ENCODE peak calls at places on chromosome 22, in ten cellular contexts. T is breast epithelium, G is Panc1, O is foreskin fibroblast, J is right lobe of liver, P is HFF-Myc, W is H7, M is colonic mucosa, F is BJ, R is AG10803. N is an unnamed sample.

GRCh38 chr22:48396091-48396784 is 1431.4 kb downstream of the BRD1 start:
- DNase-seq in T (no peak), F (no peak), J (no peak), O (no peak), M (no peak), W (no peak), G (no peak), P (no peak), R (no peak), N (no peak)

GRCh38 chr22:42613869-42614268 is 814 bp downstream of the POLDIP3 start:
- DNase-seq in G (no peak), O (peak; percentile 45), F (no peak), R (peak; percentile 29), J (no peak), T (no peak), W (no peak), P (no peak), M (no peak), N (no peak)

GRCh38 chr22:39148727-39149535 is 3.5 kb downstream of the CBX7 start:
- DNase-seq in J (no peak), T (no peak), P (no peak), G (no peak), W (peak; percentile 93), M (peak; percentile 50), F (no peak), R (no peak), O (no peak), N (no peak)

GRCh38 chr22:43263645-43264514 is 76.9 kb upstream of the TTLL12 start:
- DNase-seq in P (peak; percentile 45), M (peak; percentile 64), O (peak; percentile 55), F (no peak), W (no peak), G (no peak), T (peak; percentile 42), J (peak; percentile 67), R (peak; percentile 48), N (no peak)

GRCh38 chr22:37416806-37417205 is 10.5 kb downstream of the ELFN2 start:
- DNase-seq in R (no peak), O (peak; percentile 21), P (no peak), M (no peak), J (no peak), G (no peak), T (no peak), W (no peak), F (no peak), N (no peak)

GRCh38 chr22:20793386-20794131 is 19.6 kb downstream of the SERPIND1 start:
- DNase-seq in O (no peak), W (no peak), G (no peak), P (no peak), F (no peak), T (no peak), J (no peak), R (peak; percentile 44), M (no peak), N (no peak)

GRCh38 chr22:24155597-24156145 is 25.6 kb upstream of the SUSD2 start:
- DNase-seq in F (no peak), O (peak; percentile 92), T (peak; percentile 43), J (peak; percentile 88), M (peak; percentile 78), R (peak; percentile 74), P (no peak), G (no peak), W (peak; percentile 91), N (no peak)

GRCh38 chr22:19052941-19053551 is 69.2 kb downstream of the DGCR2 start:
- DNase-seq in M (no peak), O (no peak), G (no peak), J (peak; percentile 30), F (no peak), R (no peak), T (no peak), P (no peak), W (no peak), N (no peak)

GRCh38 chr22:39097098-39098020 is at the start of gene APOBEC3H:
- DNase-seq in F (no peak), O (peak; percentile 45), M (no peak), W (peak; percentile 42), J (no peak), T (peak; percentile 59), P (peak; percentile 44), R (no peak), G (no peak), N (no peak)

GRCh38 chr22:49308300-49308699 is 519.4 kb downstream of the BRD1 start:
- DNase-seq in M (peak; percentile 3), W (no peak), P (no peak), G (no peak), J (no peak), O (no peak), R (no peak), F (no peak), T (peak; percentile 0), N (no peak)

GRCh38 chr22:48857202-48857805 is 970.4 kb downstream of the BRD1 start:
- DNase-seq in G (no peak), M (no peak), T (no peak), W (no peak), O (no peak), R (no peak), P (no peak), J (peak; percentile 33), F (no peak), N (no peak)

GRCh38 chr22:46090631-46091201 is 59.6 kb upstream of the PPARA start:
- DNase-seq in G (no peak), J (no peak), F (no peak), T (no peak), R (peak; percentile 77), P (no peak), O (peak; percentile 73), W (no peak), M (no peak), N (no peak)

GRCh38 chr22:40396882-40397281 is 26.5 kb downstream of the SGSM3 start:
- DNase-seq in R (peak; percentile 59), G (no peak), J (no peak), P (peak; percentile 36), T (peak; percentile 89), O (peak; percentile 52), W (peak; percentile 76), M (peak; percentile 91), F (no peak), N (peak; percentile 98)

GRCh38 chr22:37547249-37547741 is 13.0 kb upstream of the CDC42EP1 start:
- DNase-seq in M (no peak), O (peak; percentile 67), P (no peak), T (no peak), J (no peak), W (no peak), G (no peak), R (peak; percentile 60), F (no peak), N (no peak)

DNA sequence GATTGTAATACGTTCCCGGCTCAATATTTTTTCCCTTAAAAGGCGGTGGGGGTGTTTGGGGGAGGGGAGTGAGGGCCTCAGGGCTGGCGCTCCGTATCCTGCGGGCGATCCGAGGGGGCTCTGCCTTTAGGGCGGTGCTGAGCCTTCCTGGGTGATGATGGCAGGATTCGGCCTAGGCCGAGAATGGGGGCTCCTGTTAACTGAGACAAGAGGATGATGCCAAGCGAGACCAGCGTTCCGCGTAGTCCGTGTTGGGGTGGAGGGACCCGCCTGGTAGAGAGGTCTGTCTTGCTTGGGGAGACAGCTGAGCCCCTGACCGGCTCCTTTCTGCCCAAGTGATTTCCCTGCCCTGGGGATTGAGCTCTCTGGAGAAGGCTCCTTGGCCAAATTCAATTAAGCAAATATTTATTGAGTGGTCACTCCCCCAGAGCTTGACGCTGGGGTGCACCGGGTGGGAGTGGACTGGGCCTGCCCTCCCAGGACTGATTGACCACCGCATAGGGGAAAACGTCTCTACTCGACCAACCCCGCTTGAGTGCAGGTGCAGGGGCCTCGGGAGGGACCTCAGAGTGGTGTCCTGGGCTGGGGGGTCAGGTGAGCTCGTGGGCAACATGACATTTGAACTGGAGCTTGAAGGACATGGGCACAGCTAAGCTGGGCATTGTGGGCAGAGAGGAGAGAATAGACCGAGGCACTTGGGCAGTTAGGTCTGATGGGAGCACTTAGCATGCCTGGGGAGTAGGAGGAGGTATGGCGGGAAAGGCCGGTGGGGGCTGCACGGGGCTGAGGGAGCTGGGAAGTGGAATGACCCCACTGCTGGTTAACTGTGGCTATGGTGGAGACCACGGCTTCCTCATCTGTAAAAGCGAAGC is 1.1 kb downstream of the GNAZ start:
- DNase-seq in M (no peak), P (no peak), R (no peak), F (no peak), T (no peak), J (no peak), G (no peak), W (no peak), O (no peak), N (no peak)
- H3K4me3 ChIP-seq in M (peak overlapping the region; percentile 36), P (peak overlapping the region; percentile 50), R (peak overlapping the region; percentile 56), F (peak overlapping the region; percentile 81), T (peak overlapping the region; percentile 48), J (no peak overlapping the region), G (peak overlapping the region; percentile 53), W (peak overlapping the region; percentile 54), O (peak overlapping the region; percentile 59), N (peak overlapping the region; percentile 63)

DNA sequence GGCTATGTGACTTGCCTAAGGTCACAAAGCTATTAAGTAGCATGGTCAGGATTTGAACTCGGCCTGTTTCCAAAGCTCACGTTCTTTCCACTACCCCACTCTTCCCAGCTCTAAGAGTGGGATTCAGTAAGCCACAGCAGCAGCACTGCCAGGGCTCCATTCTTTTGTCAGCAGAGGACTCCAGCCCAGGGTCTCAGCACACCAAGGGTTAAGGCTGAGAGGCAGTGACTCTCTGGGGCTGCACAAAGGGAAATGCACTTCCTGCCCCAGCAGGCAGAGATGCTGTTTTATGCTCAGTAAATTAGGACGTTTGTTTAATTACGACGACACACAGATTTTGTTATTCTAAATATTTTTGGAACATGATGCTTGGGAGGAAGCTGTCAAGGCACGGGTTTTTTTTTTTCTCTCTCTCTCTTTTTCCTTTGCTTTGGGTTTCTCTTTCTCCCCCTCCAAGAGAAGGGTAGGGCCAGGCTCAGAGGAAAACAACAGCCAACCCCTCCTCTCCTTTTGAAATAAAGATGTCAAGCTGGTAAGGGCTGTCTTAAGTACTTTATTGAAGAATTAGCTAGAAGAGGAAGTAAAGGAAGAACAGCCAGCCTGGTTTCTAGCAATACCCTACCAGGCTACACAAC is 2.9 kb downstream of the MYH9 start:
- DNase-seq in F (no peak), O (peak; percentile 53), M (no peak), P (no peak), G (no peak), T (no peak), R (no peak), J (no peak), W (peak; percentile 82), N (no peak)
- H3K4me3 ChIP-seq in F (peak overlapping the region; percentile 89), O (peak overlapping the region; percentile 94), M (peak overlapping the region; percentile 93), P (peak overlapping the region; percentile 89), G (peak overlapping the region; percentile 95), T (peak overlapping the region; percentile 91), R (peak overlapping the region; percentile 93), J (peak overlapping the region; percentile 80), W (no peak overlapping the region), N (peak overlapping the region; percentile 84)

DNA sequence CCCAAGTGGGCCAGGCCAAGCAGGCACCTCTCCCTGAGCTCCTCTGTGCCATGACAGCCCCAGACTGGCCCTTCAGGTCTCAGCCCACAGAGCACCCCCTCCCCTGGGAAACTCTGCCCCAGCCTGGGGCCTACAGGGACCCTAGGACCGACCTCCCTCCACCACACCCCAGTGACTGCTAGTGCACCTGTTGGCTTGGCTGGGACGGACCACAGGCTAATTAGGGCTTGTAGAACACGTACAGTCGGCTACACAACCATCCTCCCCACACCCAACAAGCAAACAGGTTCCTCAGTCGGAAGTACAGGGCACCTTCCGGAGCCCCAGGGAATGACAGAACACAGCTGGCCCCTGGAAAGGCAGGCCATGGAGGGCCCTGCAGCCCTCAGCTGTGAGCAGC is 4.3 kb downstream of the SBF1 start:
- DNase-seq in W (no peak), R (no peak), P (no peak), T (no peak), J (no peak), M (peak; percentile 71), O (no peak), F (no peak), G (no peak), N (no peak)
- H3K4me3 ChIP-seq in W (no peak overlapping the region), R (no peak overlapping the region), P (peak overlapping the region; percentile 5), T (no peak overlapping the region), J (no peak overlapping the region), M (peak overlapping the region; percentile 1), O (no peak overlapping the region), F (no peak overlapping the region), G (no peak overlapping the region), N (no peak overlapping the region)

GRCh38 chr22:47094861-47095330 is 332.4 kb downstream of the TBC1D22A start:
- DNase-seq in R (no peak), M (no peak), F (no peak), W (no peak), G (no peak), P (no peak), T (no peak), J (no peak), O (peak; percentile 36), N (no peak)
- H3K4me3 ChIP-seq in R (no peak overlapping the region), M (no peak overlapping the region), F (no peak overlapping the region), W (no peak overlapping the region), G (no peak overlapping the region), P (no peak overlapping the region), T (no peak overlapping the region), J (no peak overlapping the region), O (no peak overlapping the region), N (no peak overlapping the region)